ENCODE peak calls at places on chromosomes 1 and 21, in six cellular contexts. One of them, this sample, is unnamed.

GRCh38 chr1:29249170-29249691 is 12.9 kb downstream of the PTPRU start:
- DNase-seq in activated gamma-delta T cell treated with Interleukin-2 at 50 U/mL for 16 hours: no peak
- DNase-seq in type B pancreatic cell: no peak
- DNase-seq in HEK293T: no peak
- DNase-seq in activated T-cell treated with anti-CD3 and anti-CD28 coated beads for 1 hour: no peak
- DNase-seq in AG08395: peak
- DNase-seq in this sample: no peak

GRCh38 chr1:17633654-17634053 is 94.2 kb downstream of the ARHGEF10L start:
- DNase-seq in activated gamma-delta T cell treated with Interleukin-2 at 50 U/mL for 16 hours: no peak
- DNase-seq in type B pancreatic cell: no peak
- DNase-seq in HEK293T: no peak
- DNase-seq in activated T-cell treated with anti-CD3 and anti-CD28 coated beads for 1 hour: no peak
- DNase-seq in AG08395: peak
- DNase-seq in this sample: no peak

GRCh38 chr1:159181328-159182024 is 10.1 kb downstream of the CADM3 start:
- DNase-seq in activated gamma-delta T cell treated with Interleukin-2 at 50 U/mL for 16 hours: no peak
- DNase-seq in type B pancreatic cell: no peak
- DNase-seq in HEK293T: no peak
- DNase-seq in activated T-cell treated with anti-CD3 and anti-CD28 coated beads for 1 hour: no peak
- DNase-seq in AG08395: no peak
- DNase-seq in this sample: no peak

GRCh38 chr1:53074313-53075154 is 12.5 kb downstream of the PODN start:
- DNase-seq in activated gamma-delta T cell treated with Interleukin-2 at 50 U/mL for 16 hours: no peak
- DNase-seq in type B pancreatic cell: peak
- DNase-seq in HEK293T: no peak
- DNase-seq in activated T-cell treated with anti-CD3 and anti-CD28 coated beads for 1 hour: no peak
- DNase-seq in AG08395: no peak
- DNase-seq in this sample: no peak

GRCh38 chr1:153805042-153805745 is 30.0 kb downstream of the SLC27A3 start:
- DNase-seq in activated gamma-delta T cell treated with Interleukin-2 at 50 U/mL for 16 hours: peak
- DNase-seq in type B pancreatic cell: no peak
- DNase-seq in HEK293T: no peak
- DNase-seq in activated T-cell treated with anti-CD3 and anti-CD28 coated beads for 1 hour: peak
- DNase-seq in AG08395: peak
- DNase-seq in this sample: no peak

GRCh38 chr1:156238248-156238647 is 3.7 kb upstream of the BGLAP start:
- DNase-seq in activated gamma-delta T cell treated with Interleukin-2 at 50 U/mL for 16 hours: no peak
- DNase-seq in type B pancreatic cell: no peak
- DNase-seq in HEK293T: no peak
- DNase-seq in activated T-cell treated with anti-CD3 and anti-CD28 coated beads for 1 hour: no peak
- DNase-seq in AG08395: no peak
- DNase-seq in this sample: no peak

GRCh38 chr1:20666804-20667203 is 5.6 kb upstream of the DDOST start:
- DNase-seq in activated gamma-delta T cell treated with Interleukin-2 at 50 U/mL for 16 hours: no peak
- DNase-seq in type B pancreatic cell: no peak
- DNase-seq in HEK293T: peak
- DNase-seq in activated T-cell treated with anti-CD3 and anti-CD28 coated beads for 1 hour: no peak
- DNase-seq in AG08395: no peak
- DNase-seq in this sample: no peak

GRCh38 chr21:33244781-33245105 is 15.0 kb downstream of the IFNAR2 start:
- DNase-seq in activated gamma-delta T cell treated with Interleukin-2 at 50 U/mL for 16 hours: no peak
- DNase-seq in type B pancreatic cell: no peak
- DNase-seq in HEK293T: no peak
- DNase-seq in activated T-cell treated with anti-CD3 and anti-CD28 coated beads for 1 hour: no peak
- DNase-seq in AG08395: no peak
- DNase-seq in this sample: no peak

GRCh38 chr1:40796939-40797667 is 13.5 kb downstream of the KCNQ4 start:
- DNase-seq in activated gamma-delta T cell treated with Interleukin-2 at 50 U/mL for 16 hours: no peak
- DNase-seq in type B pancreatic cell: no peak
- DNase-seq in HEK293T: no peak
- DNase-seq in activated T-cell treated with anti-CD3 and anti-CD28 coated beads for 1 hour: no peak
- DNase-seq in AG08395: peak
- DNase-seq in this sample: no peak

GRCh38 chr1:197911172-197911856 is 5.9 kb upstream of the LHX9 start:
- DNase-seq in activated gamma-delta T cell treated with Interleukin-2 at 50 U/mL for 16 hours: no peak
- DNase-seq in type B pancreatic cell: no peak
- DNase-seq in HEK293T: no peak
- DNase-seq in activated T-cell treated with anti-CD3 and anti-CD28 coated beads for 1 hour: no peak
- DNase-seq in AG08395: no peak
- DNase-seq in this sample: no peak

GRCh38 chr1:36352141-36352909 is 28.9 kb upstream of the EVA1B start:
- DNase-seq in activated gamma-delta T cell treated with Interleukin-2 at 50 U/mL for 16 hours: no peak
- DNase-seq in type B pancreatic cell: no peak
- DNase-seq in HEK293T: no peak
- DNase-seq in activated T-cell treated with anti-CD3 and anti-CD28 coated beads for 1 hour: no peak
- DNase-seq in AG08395: no peak
- DNase-seq in this sample: no peak

GRCh38 chr1:27391511-27392095 is 819 bp upstream of the GPR3 start:
- DNase-seq in activated gamma-delta T cell treated with Interleukin-2 at 50 U/mL for 16 hours: no peak
- DNase-seq in type B pancreatic cell: no peak
- DNase-seq in HEK293T: no peak
- DNase-seq in activated T-cell treated with anti-CD3 and anti-CD28 coated beads for 1 hour: no peak
- DNase-seq in AG08395: peak
- DNase-seq in this sample: peak

GRCh38 chr1:210359255-210359654 is 30.6 kb downstream of the HHAT start:
- DNase-seq in activated gamma-delta T cell treated with Interleukin-2 at 50 U/mL for 16 hours: no peak
- DNase-seq in type B pancreatic cell: no peak
- DNase-seq in HEK293T: no peak
- DNase-seq in activated T-cell treated with anti-CD3 and anti-CD28 coated beads for 1 hour: no peak
- DNase-seq in AG08395: no peak
- DNase-seq in this sample: no peak

GRCh38 chr1:156845055-156845952 is 13.6 kb downstream of the INSRR start:
- DNase-seq in activated gamma-delta T cell treated with Interleukin-2 at 50 U/mL for 16 hours: peak
- DNase-seq in type B pancreatic cell: no peak
- DNase-seq in HEK293T: no peak
- DNase-seq in activated T-cell treated with anti-CD3 and anti-CD28 coated beads for 1 hour: peak
- DNase-seq in AG08395: no peak
- DNase-seq in this sample: no peak

GRCh38 chr1:200795151-200795550 is 56.5 kb downstream of the CAMSAP2 start:
- DNase-seq in activated gamma-delta T cell treated with Interleukin-2 at 50 U/mL for 16 hours: no peak
- DNase-seq in type B pancreatic cell: no peak
- DNase-seq in HEK293T: no peak
- DNase-seq in activated T-cell treated with anti-CD3 and anti-CD28 coated beads for 1 hour: no peak
- DNase-seq in AG08395: peak
- DNase-seq in this sample: no peak

GRCh38 chr1:178578541-178578940 is 65.6 kb downstream of the TEX35 start:
- DNase-seq in activated gamma-delta T cell treated with Interleukin-2 at 50 U/mL for 16 hours: no peak
- DNase-seq in type B pancreatic cell: no peak
- DNase-seq in HEK293T: no peak
- DNase-seq in activated T-cell treated with anti-CD3 and anti-CD28 coated beads for 1 hour: no peak
- DNase-seq in AG08395: no peak
- DNase-seq in this sample: no peak

GRCh38 chr1:12527564-12527963 is 90.4 kb downstream of the DHRS3 start:
- DNase-seq in activated gamma-delta T cell treated with Interleukin-2 at 50 U/mL for 16 hours: no peak
- DNase-seq in type B pancreatic cell: no peak
- DNase-seq in HEK293T: no peak
- DNase-seq in activated T-cell treated with anti-CD3 and anti-CD28 coated beads for 1 hour: no peak
- DNase-seq in AG08395: no peak
- DNase-seq in this sample: no peak

GRCh38 chr1:21332691-21333449 is 42.6 kb upstream of the ECE1 start:
- DNase-seq in activated gamma-delta T cell treated with Interleukin-2 at 50 U/mL for 16 hours: no peak
- DNase-seq in type B pancreatic cell: no peak
- DNase-seq in HEK293T: no peak
- DNase-seq in activated T-cell treated with anti-CD3 and anti-CD28 coated beads for 1 hour: no peak
- DNase-seq in AG08395: no peak
- DNase-seq in this sample: no peak

GRCh38 chr1:10620776-10621175 is 146.0 kb downstream of the PEX14 start:
- DNase-seq in activated gamma-delta T cell treated with Interleukin-2 at 50 U/mL for 16 hours: no peak
- DNase-seq in type B pancreatic cell: no peak
- DNase-seq in HEK293T: no peak
- DNase-seq in activated T-cell treated with anti-CD3 and anti-CD28 coated beads for 1 hour: no peak
- DNase-seq in AG08395: no peak
- DNase-seq in this sample: no peak

GRCh38 chr1:209688746-209689234 is 13.6 kb downstream of the G0S2 start:
- DNase-seq in activated gamma-delta T cell treated with Interleukin-2 at 50 U/mL for 16 hours: no peak
- DNase-seq in type B pancreatic cell: no peak
- DNase-seq in HEK293T: no peak
- DNase-seq in activated T-cell treated with anti-CD3 and anti-CD28 coated beads for 1 hour: no peak
- DNase-seq in AG08395: peak
- DNase-seq in this sample: no peak

This sample was measured in natural killer cell treated with Interleukin-12 subunit alpha and Interleukin-12 subunit beta and Interleukin-15 and Interleukin-18, amount 100 ng/mL, for 72 hours.